ENCODE peak calls at places on chromosome 17, in six cellular contexts. One of them, this sample, is unnamed.

GRCh38 chr17:4043862-4044261 is 79.6 kb upstream of the ATP2A3 start:
- DNase-seq in H1: no peak
- DNase-seq in IMR-90: no peak
- DNase-seq in H9: no peak
- DNase-seq in mesenchymal stem cell: no peak
- DNase-seq in neuronal stem cell: no peak
- DNase-seq in this sample: no peak

GRCh38 chr17:77668518-77668917 is 290.0 kb upstream of the TNRC6C start:
- DNase-seq in H1: no peak
- DNase-seq in IMR-90: no peak
- DNase-seq in H9: no peak
- DNase-seq in mesenchymal stem cell: no peak
- DNase-seq in neuronal stem cell: no peak
- DNase-seq in this sample: no peak

GRCh38 chr17:38536661-38537060 is 69.1 kb downstream of the SRCIN1 start:
- DNase-seq in H1: no peak
- DNase-seq in IMR-90: no peak
- DNase-seq in H9: no peak
- DNase-seq in mesenchymal stem cell: no peak
- DNase-seq in neuronal stem cell: no peak
- DNase-seq in this sample: no peak

GRCh38 chr17:1398900-1399299 is 1.1 kb downstream of the YWHAE start:
- DNase-seq in H1: no peak
- DNase-seq in IMR-90: peak; percentile 40
- DNase-seq in H9: no peak
- DNase-seq in mesenchymal stem cell: peak; percentile 65
- DNase-seq in neuronal stem cell: no peak
- DNase-seq in this sample: peak; percentile 60

GRCh38 chr17:36921131-36921851 is 16.0 kb upstream of the LHX1 start:
- DNase-seq in H1: no peak
- DNase-seq in IMR-90: peak; percentile 61
- DNase-seq in H9: peak; percentile 63
- DNase-seq in mesenchymal stem cell: peak; percentile 60
- DNase-seq in neuronal stem cell: no peak
- DNase-seq in this sample: peak; percentile 60

GRCh38 chr17:18027280-18027679 is 11.7 kb downstream of the ATPAF2 start:
- DNase-seq in H1: no peak
- DNase-seq in IMR-90: no peak
- DNase-seq in H9: no peak
- DNase-seq in mesenchymal stem cell: no peak
- DNase-seq in neuronal stem cell: no peak
- DNase-seq in this sample: no peak

GRCh38 chr17:67487506-67487905 is 110.4 kb downstream of the PITPNC1 start:
- DNase-seq in H1: no peak
- DNase-seq in IMR-90: peak; percentile 47
- DNase-seq in H9: peak; percentile 27
- DNase-seq in mesenchymal stem cell: peak; percentile 54
- DNase-seq in neuronal stem cell: no peak
- DNase-seq in this sample: no peak

GRCh38 chr17:63843387-63844292 is 1.2 kb upstream of the SMARCD2 start:
- DNase-seq in H1: no peak
- DNase-seq in IMR-90: peak; percentile 70
- DNase-seq in H9: no peak
- DNase-seq in mesenchymal stem cell: peak; percentile 18
- DNase-seq in neuronal stem cell: no peak
- DNase-seq in this sample: peak; percentile 69

GRCh38 chr17:31680126-31680525 is 178.9 kb downstream of the COPRS start:
- DNase-seq in H1: no peak
- DNase-seq in IMR-90: no peak
- DNase-seq in H9: peak; percentile 18
- DNase-seq in mesenchymal stem cell: no peak
- DNase-seq in neuronal stem cell: no peak
- DNase-seq in this sample: peak; percentile 37

GRCh38 chr17:27535178-27535928 is 79.1 kb downstream of the KSR1 start:
- DNase-seq in H1: no peak
- DNase-seq in IMR-90: peak; percentile 44
- DNase-seq in H9: no peak
- DNase-seq in mesenchymal stem cell: peak; percentile 59
- DNase-seq in neuronal stem cell: no peak
- DNase-seq in this sample: peak; percentile 61

GRCh38 chr17:68175416-68175815 is 72.4 kb upstream of the AMZ2 start:
- DNase-seq in H1: no peak
- DNase-seq in IMR-90: no peak
- DNase-seq in H9: no peak
- DNase-seq in mesenchymal stem cell: no peak
- DNase-seq in neuronal stem cell: no peak
- DNase-seq in this sample: no peak

GRCh38 chr17:951388-952132 is 28.0 kb downstream of the NXN start:
- DNase-seq in H1: peak; percentile 75
- DNase-seq in IMR-90: peak; percentile 89
- DNase-seq in H9: peak; percentile 94
- DNase-seq in mesenchymal stem cell: peak; percentile 94
- DNase-seq in neuronal stem cell: peak; percentile 67
- DNase-seq in this sample: no peak

GRCh38 chr17:18038149-18038850 is 668 bp downstream of the ATPAF2 start:
- DNase-seq in H1: no peak
- DNase-seq in IMR-90: peak; percentile 16
- DNase-seq in H9: no peak
- DNase-seq in mesenchymal stem cell: peak; percentile 11
- DNase-seq in neuronal stem cell: no peak
- DNase-seq in this sample: no peak

GRCh38 chr17:48184721-48185120 is 77.2 kb downstream of the SNX11 start:
- DNase-seq in H1: no peak
- DNase-seq in IMR-90: no peak
- DNase-seq in H9: no peak
- DNase-seq in mesenchymal stem cell: no peak
- DNase-seq in neuronal stem cell: no peak
- DNase-seq in this sample: no peak

GRCh38 chr17:76131061-76131691 is 9.9 kb downstream of the FOXJ1 start:
- DNase-seq in H1: no peak
- DNase-seq in IMR-90: no peak
- DNase-seq in H9: peak; percentile 58
- DNase-seq in mesenchymal stem cell: no peak
- DNase-seq in neuronal stem cell: no peak
- DNase-seq in this sample: no peak
- H3K14ac ChIP-seq in H1: no peak overlapping the region
- H3K14ac ChIP-seq in IMR-90: no peak overlapping the region
- H3K14ac ChIP-seq in H9: no peak overlapping the region
- H3K14ac ChIP-seq in mesenchymal stem cell: no peak overlapping the region
- H3K14ac ChIP-seq in neuronal stem cell: peak overlapping the region; percentile 25
- H3K14ac ChIP-seq in this sample: no peak overlapping the region

DNA sequence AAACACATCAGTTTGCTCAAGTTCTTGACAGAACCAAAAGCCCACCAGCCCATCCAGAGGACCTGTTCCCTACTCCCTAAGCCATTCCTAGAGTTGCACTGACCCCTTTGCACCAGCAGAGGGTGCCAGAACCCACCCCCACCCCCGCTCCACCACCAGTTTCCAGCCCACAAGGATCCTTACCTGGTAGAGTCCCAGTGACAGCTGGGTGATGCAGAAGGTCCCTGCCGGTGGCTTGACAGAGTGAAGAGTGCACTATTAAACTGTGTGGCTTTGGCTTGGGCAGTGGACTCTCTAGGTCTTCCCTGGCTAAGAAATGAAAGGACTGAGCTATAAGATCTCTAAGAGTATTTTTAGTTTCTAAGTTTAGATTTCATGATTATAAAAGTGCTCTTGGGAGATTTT is 73.3 kb upstream of the MTMR4 start:
- DNase-seq in H1: peak; percentile 46
- DNase-seq in IMR-90: peak; percentile 27
- DNase-seq in H9: peak; percentile 94
- DNase-seq in mesenchymal stem cell: peak; percentile 54
- DNase-seq in neuronal stem cell: peak; percentile 64
- DNase-seq in this sample: peak; percentile 54
- H3K14ac ChIP-seq in H1: no peak overlapping the region
- H3K14ac ChIP-seq in IMR-90: no peak overlapping the region
- H3K14ac ChIP-seq in H9: no peak overlapping the region
- H3K14ac ChIP-seq in mesenchymal stem cell: no peak overlapping the region
- H3K14ac ChIP-seq in neuronal stem cell: no peak overlapping the region
- H3K14ac ChIP-seq in this sample: no peak overlapping the region

GRCh38 chr17:55059724-55060123 is 91.2 kb downstream of the STXBP4 start:
- DNase-seq in H1: no peak
- DNase-seq in IMR-90: no peak
- DNase-seq in H9: no peak
- DNase-seq in mesenchymal stem cell: no peak
- DNase-seq in neuronal stem cell: no peak
- DNase-seq in this sample: no peak
- H3K14ac ChIP-seq in H1: no peak overlapping the region
- H3K14ac ChIP-seq in IMR-90: no peak overlapping the region
- H3K14ac ChIP-seq in H9: no peak overlapping the region
- H3K14ac ChIP-seq in mesenchymal stem cell: no peak overlapping the region
- H3K14ac ChIP-seq in neuronal stem cell: no peak overlapping the region
- H3K14ac ChIP-seq in this sample: no peak overlapping the region

DNA sequence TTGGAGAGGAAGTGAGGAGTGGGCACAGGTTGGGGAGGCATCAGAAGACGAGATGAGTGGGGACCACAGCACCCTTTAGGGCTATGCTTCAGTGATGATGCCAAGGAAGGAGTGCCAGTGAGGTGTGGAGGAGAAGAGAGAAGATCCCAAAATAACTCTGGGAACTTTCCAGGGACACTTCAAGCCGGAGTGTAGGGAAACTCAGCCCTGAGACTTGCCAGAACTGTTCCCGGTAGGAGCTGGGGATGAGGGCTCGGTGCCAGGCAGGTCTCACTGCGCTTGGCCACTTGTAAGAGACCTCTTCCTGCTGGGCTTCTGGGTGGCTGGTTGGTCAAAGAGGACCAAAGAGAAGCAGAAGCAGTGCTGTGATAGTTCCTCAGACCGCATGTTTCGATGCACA is 63.6 kb downstream of the SHISA6 start:
- DNase-seq in H1: no peak
- DNase-seq in IMR-90: no peak
- DNase-seq in H9: no peak
- DNase-seq in mesenchymal stem cell: no peak
- DNase-seq in neuronal stem cell: no peak
- DNase-seq in this sample: no peak
- H3K14ac ChIP-seq in H1: no peak overlapping the region
- H3K14ac ChIP-seq in IMR-90: no peak overlapping the region
- H3K14ac ChIP-seq in H9: no peak overlapping the region
- H3K14ac ChIP-seq in mesenchymal stem cell: no peak overlapping the region
- H3K14ac ChIP-seq in neuronal stem cell: no peak overlapping the region
- H3K14ac ChIP-seq in this sample: no peak overlapping the region

DNA sequence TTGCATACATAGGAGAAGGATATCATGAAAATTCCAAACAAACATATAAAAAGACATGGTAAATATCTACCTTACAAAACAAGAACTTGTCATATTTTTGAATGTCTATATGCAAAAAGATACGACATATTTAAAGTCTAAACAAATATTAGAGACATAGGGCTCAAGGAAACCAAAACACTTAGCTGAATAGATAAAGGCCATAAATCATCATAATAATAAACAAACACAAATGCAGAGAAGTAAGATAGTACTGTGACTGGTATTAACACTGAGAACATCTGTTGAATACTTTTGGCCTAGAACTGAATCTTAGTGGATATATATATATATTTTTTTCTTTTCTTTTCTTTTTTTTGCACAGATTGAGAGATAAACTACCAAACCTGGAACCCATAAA is 435.8 kb downstream of the KCNJ18 start:
- DNase-seq in H1: no peak
- DNase-seq in IMR-90: no peak
- DNase-seq in H9: no peak
- DNase-seq in mesenchymal stem cell: no peak
- DNase-seq in neuronal stem cell: no peak
- DNase-seq in this sample: no peak
- H3K14ac ChIP-seq in H1: no peak overlapping the region
- H3K14ac ChIP-seq in IMR-90: no peak overlapping the region
- H3K14ac ChIP-seq in H9: no peak overlapping the region
- H3K14ac ChIP-seq in mesenchymal stem cell: no peak overlapping the region
- H3K14ac ChIP-seq in neuronal stem cell: no peak overlapping the region
- H3K14ac ChIP-seq in this sample: no peak overlapping the region

DNA sequence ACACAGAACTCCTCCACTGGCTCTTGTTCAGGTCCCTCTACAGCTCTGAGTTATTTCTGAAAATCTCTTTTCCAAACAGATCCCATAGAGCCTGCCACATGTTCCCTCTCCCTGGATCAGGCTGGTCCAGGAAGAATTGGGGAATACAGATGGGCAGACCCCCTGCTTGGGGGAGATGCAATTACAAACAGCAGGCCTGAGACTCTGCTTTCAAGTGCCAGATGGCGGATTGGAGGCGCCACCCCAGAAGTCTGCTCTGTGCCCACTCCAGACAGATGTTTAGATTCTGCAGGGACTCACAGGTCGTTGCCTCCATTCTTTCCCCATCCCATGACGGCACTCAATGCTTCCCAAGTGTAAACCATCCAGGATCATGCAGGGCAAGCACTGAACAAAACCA is 316.6 kb downstream of the SLC39A11 start:
- DNase-seq in H1: no peak
- DNase-seq in IMR-90: no peak
- DNase-seq in H9: no peak
- DNase-seq in mesenchymal stem cell: no peak
- DNase-seq in neuronal stem cell: no peak
- DNase-seq in this sample: no peak
- H3K14ac ChIP-seq in H1: no peak overlapping the region
- H3K14ac ChIP-seq in IMR-90: no peak overlapping the region
- H3K14ac ChIP-seq in H9: no peak overlapping the region
- H3K14ac ChIP-seq in mesenchymal stem cell: no peak overlapping the region
- H3K14ac ChIP-seq in neuronal stem cell: no peak overlapping the region
- H3K14ac ChIP-seq in this sample: no peak overlapping the region

GRCh38 chr17:45144199-45145034 is 3.9 kb upstream of the HEXIM1 start:
- DNase-seq in H1: no peak
- DNase-seq in IMR-90: no peak
- DNase-seq in H9: peak; percentile 69
- DNase-seq in mesenchymal stem cell: no peak
- DNase-seq in neuronal stem cell: no peak
- DNase-seq in this sample: no peak
- H3K14ac ChIP-seq in H1: no peak overlapping the region
- H3K14ac ChIP-seq in IMR-90: peak overlapping the region; percentile 85
- H3K14ac ChIP-seq in H9: peak overlapping the region; percentile 9
- H3K14ac ChIP-seq in mesenchymal stem cell: no peak overlapping the region
- H3K14ac ChIP-seq in neuronal stem cell: peak overlapping the region; percentile 3
- H3K14ac ChIP-seq in this sample: peak overlapping the region; percentile 64

GRCh38 chr17:9432867-9433495 is 142.6 kb downstream of the STX8 start:
- DNase-seq in H1: no peak
- DNase-seq in IMR-90: peak; percentile 33
- DNase-seq in H9: no peak
- DNase-seq in mesenchymal stem cell: no peak
- DNase-seq in neuronal stem cell: no peak
- DNase-seq in this sample: no peak
- H3K14ac ChIP-seq in H1: no peak overlapping the region
- H3K14ac ChIP-seq in IMR-90: no peak overlapping the region
- H3K14ac ChIP-seq in H9: no peak overlapping the region
- H3K14ac ChIP-seq in mesenchymal stem cell: no peak overlapping the region
- H3K14ac ChIP-seq in neuronal stem cell: no peak overlapping the region
- H3K14ac ChIP-seq in this sample: no peak overlapping the region

GRCh38 chr17:44970136-44970737 is 2.1 kb upstream of the C1QL1 start:
- DNase-seq in H1: no peak
- DNase-seq in IMR-90: no peak
- DNase-seq in H9: peak; percentile 72
- DNase-seq in mesenchymal stem cell: peak; percentile 46
- DNase-seq in neuronal stem cell: no peak
- DNase-seq in this sample: no peak
- H3K14ac ChIP-seq in H1: no peak overlapping the region
- H3K14ac ChIP-seq in IMR-90: no peak overlapping the region
- H3K14ac ChIP-seq in H9: no peak overlapping the region
- H3K14ac ChIP-seq in mesenchymal stem cell: peak overlapping the region; percentile 63
- H3K14ac ChIP-seq in neuronal stem cell: peak overlapping the region; percentile 75
- H3K14ac ChIP-seq in this sample: no peak overlapping the region